ENCODE peak calls at places on chromosomes 11 and 22, in four cellular contexts. B, O, N and F are unnamed samples.

GRCh38 chr22:42309865-42310264 is 39.4 kb upstream of the TCF20 start:
- DNase-seq in B (no peak), O (no peak), N (no peak), F (no peak)

GRCh38 chr11:10600570-10601248 is 32.2 kb upstream of the LYVE1 start:
- DNase-seq in B (no peak), O (no peak), N (peak; percentile 66), F (no peak)

GRCh38 chr11:62012451-62013265 is 45.2 kb upstream of the FTH1 start:
- DNase-seq in B (no peak), O (no peak), N (no peak), F (no peak)

GRCh38 chr11:27557223-27557622 is 50.7 kb upstream of the LIN7C start:
- DNase-seq in B (no peak), O (no peak), N (no peak), F (no peak)

GRCh38 chr11:12139144-12139881 is 28.9 kb downstream of the MICAL2 start:
- DNase-seq in B (no peak), O (no peak), N (no peak), F (no peak)

GRCh38 chr11:132346558-132347148 is 976.2 kb downstream of the NTM start:
- DNase-seq in B (no peak), O (no peak), N (no peak), F (no peak)

GRCh38 chr11:117835576-117835975 is 11.0 kb upstream of the FXYD2 start:
- DNase-seq in B (peak; percentile 50), O (no peak), N (no peak), F (peak; percentile 27)

GRCh38 chr11:8685820-8686219 is 3.2 kb downstream of the RPL27A start:
- DNase-seq in B (no peak), O (no peak), N (no peak), F (no peak)

GRCh38 chr11:69460540-69461257 is 20.8 kb upstream of the LINC01488 start:
- DNase-seq in B (no peak), O (no peak), N (no peak), F (no peak)

GRCh38 chr22:17501679-17502285 is 61.5 kb upstream of the SLC25A18 start:
- DNase-seq in B (no peak), O (peak; percentile 50), N (no peak), F (no peak)

GRCh38 chr11:44950036-44950624 is 553 bp downstream of the TP53I11 start:
- DNase-seq in B (no peak), O (no peak), N (peak; percentile 70), F (peak; percentile 76)

GRCh38 chr11:15884792-15885540 is 471.4 kb downstream of the SOX6 start:
- DNase-seq in B (no peak), O (no peak), N (peak; percentile 44), F (no peak)

GRCh38 chr11:16613401-16614381 is 124.8 kb upstream of the C11orf58 start:
- DNase-seq in B (peak; percentile 94), O (peak; percentile 36), N (peak; percentile 91), F (no peak)

DNA sequence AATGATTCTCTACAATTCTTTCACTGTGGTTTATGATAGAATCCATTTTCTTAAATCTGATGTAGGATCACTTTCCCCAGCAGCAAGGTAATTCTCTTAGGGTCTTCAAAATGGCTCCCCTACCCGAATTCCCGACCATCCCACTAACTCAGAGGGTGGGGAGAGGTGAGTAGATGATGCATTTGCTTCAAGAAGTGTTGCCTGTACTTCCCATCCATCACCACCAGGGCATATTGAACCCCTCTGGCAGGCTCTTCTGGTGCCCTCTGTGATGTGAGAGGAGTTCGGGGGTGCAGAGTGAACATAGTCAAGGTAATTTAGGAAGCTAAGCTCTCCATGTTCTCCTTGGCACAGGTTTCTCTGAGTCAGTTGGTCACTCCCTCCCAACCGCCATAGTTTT is 52.3 kb downstream of the ZNRF3 start:
- DNase-seq in B (no peak), O (no peak), N (no peak), F (no peak)
- TF ChIP-seq CTCF in B (no peak), O (peak; percentile 32), N (peak; percentile 25), F (peak; percentile 57)

GRCh38 chr11:97610854-97611253 is 1221.0 kb downstream of the JRKL start:
- DNase-seq in B (no peak), O (no peak), N (no peak), F (no peak)
- TF ChIP-seq CTCF in B (no peak), O (no peak), N (no peak), F (no peak)

GRCh38 chr11:128757235-128757711 is 63.4 kb downstream of the FLI1 start:
- DNase-seq in B (no peak), O (no peak), N (no peak), F (no peak)
- TF ChIP-seq CTCF in B (peak; percentile 52), O (peak; percentile 25), N (no peak), F (no peak)

GRCh38 chr11:66636411-66636810 is 2.1 kb upstream of the RBM4 start:
- DNase-seq in B (no peak), O (no peak), N (no peak), F (no peak)

GRCh38 chr11:66637557-66638176 is 836 bp upstream of the RBM4 start:
- DNase-seq in B (no peak), O (peak; percentile 15), N (no peak), F (peak; percentile 44)

GRCh38 chr11:66641834-66642233 is 3.3 kb downstream of the RBM4 start:
- DNase-seq in B (no peak), O (no peak), N (no peak), F (no peak)

GRCh38 chr11:66638177-66639065 is at the start of gene RBM4:
- DNase-seq in B (peak; percentile 100), O (peak; percentile 100), N (peak; percentile 94), F (peak; percentile 95)

GRCh38 chr11:66639066-66639813 is 737 bp downstream of the RBM4 start:
- DNase-seq in B (no peak), O (no peak), N (no peak), F (no peak)
- TF ChIP-seq CTCF in B (no peak), O (no peak), N (no peak), F (no peak)

DNA sequence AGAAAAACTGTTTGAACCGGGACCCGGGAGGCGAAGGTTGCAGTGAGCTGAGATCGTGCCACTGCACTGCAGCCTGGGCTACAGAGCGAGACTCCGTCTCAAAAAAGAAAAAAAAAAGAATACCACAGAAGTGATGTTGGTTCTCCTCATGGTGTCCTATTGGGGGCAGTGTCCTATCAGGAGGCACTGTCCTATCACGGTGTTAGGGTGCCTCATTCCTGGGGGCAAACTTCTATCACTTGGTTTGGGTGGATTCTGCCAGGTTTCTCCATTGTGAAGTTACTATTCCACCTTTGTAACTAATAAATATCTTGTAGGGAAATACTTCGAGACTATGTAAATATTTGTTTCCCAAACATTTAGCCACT is 19.6 kb downstream of the PRR14L start:
- DNase-seq in B (no peak), O (no peak), N (no peak), F (no peak)
- TF ChIP-seq CTCF in B (no peak), O (peak; percentile 12), N (no peak), F (no peak)

GRCh38 chr11:65353376-65353775 is 1.2 kb upstream of the TIGD3 start:
- DNase-seq in B (no peak), O (no peak), N (no peak), F (no peak)

GRCh38 chr11:65353900-65354264 is 669 bp upstream of the TIGD3 start:
- DNase-seq in B (no peak), O (no peak), N (no peak), F (no peak)

GRCh38 chr11:65355013-65355775 is 643 bp downstream of the TIGD3 start:
- DNase-seq in B (no peak), O (no peak), N (peak; percentile 52), F (no peak)

GRCh38 chr11:65355776-65356393 is 1.3 kb downstream of the TIGD3 start:
- DNase-seq in B (no peak), O (no peak), N (peak; percentile 18), F (no peak)

DNA sequence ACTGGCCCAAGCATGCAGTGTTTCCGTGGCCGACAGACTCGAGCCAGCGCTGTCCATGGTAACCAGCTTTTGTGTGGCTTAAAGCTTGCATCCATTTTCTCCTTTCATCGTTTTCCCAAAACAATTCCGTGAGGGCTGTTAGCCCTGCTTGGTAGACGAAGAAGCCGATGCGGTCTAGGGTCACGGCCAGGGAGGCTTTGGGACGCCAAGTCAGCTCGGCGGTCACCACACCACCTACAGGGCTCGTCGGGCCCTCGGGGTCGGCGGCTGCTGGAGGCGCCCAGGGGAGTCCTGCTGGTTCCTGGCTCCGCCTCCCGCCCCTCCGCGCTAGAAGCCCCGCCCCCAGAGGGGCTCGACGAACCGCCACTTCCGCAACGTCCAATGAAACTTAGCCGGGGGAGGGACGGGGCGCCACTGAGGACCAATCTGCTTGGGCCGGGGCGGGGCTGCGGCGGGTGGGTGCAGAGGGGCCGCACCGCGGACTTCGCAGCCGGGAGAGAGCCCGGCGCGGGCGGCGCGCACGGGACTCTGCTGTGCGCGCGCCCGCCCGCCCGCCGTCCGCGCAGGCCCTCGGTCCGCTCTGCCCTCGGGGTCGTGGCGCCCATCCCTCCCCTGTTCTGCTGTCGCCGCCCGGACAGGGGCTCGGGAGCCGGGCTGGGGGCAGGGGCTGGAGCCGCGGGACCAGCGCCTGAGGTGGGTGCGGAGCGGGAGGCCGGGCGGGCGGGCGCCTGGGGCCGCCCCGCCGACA is at the start of gene TIGD3:
- DNase-seq in B (peak; percentile 96), O (peak; percentile 59), N (peak; percentile 99), F (peak; percentile 98)
- TF ChIP-seq CTCF in B (peak; percentile 13), O (no peak), N (no peak), F (no peak)

GRCh38 chr11:123062158-123062891 is 389 bp upstream of the HSPA8 start:
- DNase-seq in B (peak; percentile 100), O (peak; percentile 95), N (peak; percentile 96), F (peak; percentile 99)
- TF ChIP-seq CTCF in B (no peak), O (no peak), N (no peak), F (no peak)

GRCh38 chr11:95296621-95297025 is 65.6 kb upstream of the SESN3 start:
- DNase-seq in B (no peak), O (no peak), N (no peak), F (no peak)
- TF ChIP-seq CTCF in B (no peak), O (no peak), N (no peak), F (no peak)

GRCh38 chr11:17927643-17928343 is 85.1 kb downstream of the SERGEF start:
- DNase-seq in B (no peak), O (peak; percentile 71), N (no peak), F (no peak)
- TF ChIP-seq CTCF in B (no peak), O (no peak), N (no peak), F (no peak)

DNA sequence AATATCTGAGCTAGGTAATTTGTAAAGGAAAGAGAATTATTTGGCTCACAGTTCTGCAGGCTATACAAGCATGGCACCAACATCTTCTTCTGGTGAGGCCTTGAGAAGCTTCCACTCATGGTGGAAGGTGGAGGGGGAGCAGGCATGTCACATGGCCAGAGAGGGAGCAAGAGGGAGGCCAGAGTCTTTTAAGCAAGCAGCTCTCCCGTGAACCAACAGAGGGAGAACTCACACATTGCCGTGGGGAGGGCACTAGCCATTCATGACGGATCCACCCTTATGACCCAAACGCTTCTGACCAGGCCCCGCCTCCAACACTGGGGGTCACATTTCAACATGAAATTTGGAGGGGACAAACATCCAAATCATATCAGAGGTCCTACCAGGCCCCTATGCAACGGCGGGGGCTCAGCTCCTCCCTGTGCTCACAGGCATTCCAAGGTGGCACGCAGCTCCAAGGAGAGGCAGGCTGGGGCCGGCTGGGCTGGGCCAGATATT is 4.6 kb downstream of the C11orf96 start:
- DNase-seq in B (peak; percentile 78), O (no peak), N (peak; percentile 22), F (no peak)
- TF ChIP-seq CTCF in B (peak; percentile 44), O (peak; percentile 22), N (peak; percentile 9), F (no peak)